ENCODE peak calls at places on chromosomes 1 and 21, in ten cellular contexts. Q is brain microvascular endothelial cell, D is K562, E is astrocyte, T is small intestine, V is left lung, H is tibial artery, R is IMR-90, B is tibial nerve, K is HCT116. M is an unnamed sample.

GRCh38 chr1:234222561-234223280 is 150.5 kb upstream of the COA6 start:
- DNase-seq in T (no peak), R (no peak), K (no peak), V (no peak), D (no peak), Q (no peak), B (no peak), E (no peak), H (no peak), M (no peak)

GRCh38 chr21:32174819-32175218 is 104.0 kb downstream of the MIS18A start:
- DNase-seq in D (no peak), B (no peak), H (no peak), T (no peak), E (no peak), Q (no peak), K (no peak), R (no peak), V (no peak), M (no peak)

GRCh38 chr1:8276173-8276914 is 41.6 kb upstream of the SLC45A1 start:
- DNase-seq in V (no peak), B (no peak), K (no peak), D (no peak), H (no peak), T (no peak), Q (no peak), E (no peak), R (no peak), M (peak; percentile 35)

GRCh38 chr1:24948072-24948827 is 18.2 kb upstream of the RUNX3 start:
- DNase-seq in H (no peak), B (no peak), Q (no peak), K (no peak), T (no peak), D (no peak), R (no peak), V (no peak), E (no peak), M (no peak)

GRCh38 chr1:233868461-233868860 is 36.0 kb upstream of the SLC35F3 start:
- DNase-seq in R (no peak), B (no peak), T (no peak), H (no peak), E (peak; percentile 83), V (no peak), K (no peak), D (no peak), Q (no peak), M (no peak)

GRCh38 chr21:43600642-43601397 is 58.5 kb downstream of the HSF2BP start:
- DNase-seq in D (no peak), T (no peak), B (no peak), K (no peak), R (peak; percentile 95), E (peak; percentile 98), H (no peak), V (no peak), Q (peak; percentile 93), M (peak; percentile 79)

GRCh38 chr1:65531972-65532570 is 111.6 kb downstream of the LEPR start:
- DNase-seq in H (no peak), R (no peak), T (no peak), Q (no peak), B (no peak), K (no peak), V (no peak), E (no peak), D (no peak), M (no peak)

GRCh38 chr21:44010429-44010828 is 1.7 kb upstream of the TRAPPC10 start:
- DNase-seq in B (no peak), Q (peak; percentile 13), D (peak; percentile 43), H (no peak), V (no peak), T (no peak), K (no peak), E (no peak), R (no peak), M (peak; percentile 86)

GRCh38 chr1:150545486-150546032 is 3.6 kb upstream of the ADAMTSL4 start:
- DNase-seq in B (no peak), E (no peak), K (no peak), T (no peak), V (no peak), D (peak; percentile 77), Q (no peak), R (no peak), H (no peak), M (no peak)

GRCh38 chr1:178052650-178053461 is 41.0 kb upstream of the RASAL2 start:
- DNase-seq in V (no peak), R (peak; percentile 27), Q (no peak), E (peak; percentile 65), H (no peak), B (no peak), K (no peak), T (peak; percentile 61), D (no peak), M (peak; percentile 34)

GRCh38 chr1:85201340-85202091 is 700 bp upstream of the SYDE2 start:
- DNase-seq in H (peak; percentile 79), D (peak; percentile 77), T (peak; percentile 69), V (peak; percentile 71), K (no peak), R (peak; percentile 49), B (peak; percentile 33), E (peak; percentile 44), Q (peak; percentile 51), M (peak; percentile 76)

GRCh38 chr1:85199667-85200366 is 999 bp downstream of the SYDE2 start:
- DNase-seq in R (no peak), Q (no peak), D (no peak), V (no peak), E (no peak), K (no peak), B (no peak), H (no peak), T (peak; percentile 51), M (no peak)

GRCh38 chr1:85200870-85201339 is at the start of gene SYDE2:
- DNase-seq in D (peak; percentile 91), V (peak; percentile 81), K (no peak), Q (peak; percentile 42), R (peak; percentile 58), H (peak; percentile 87), B (peak; percentile 15), E (peak; percentile 48), T (peak; percentile 84), M (peak; percentile 79)

GRCh38 chr1:85198864-85199263 is 2.0 kb downstream of the SYDE2 start:
- DNase-seq in T (peak; percentile 84), H (no peak), K (no peak), Q (no peak), V (no peak), B (no peak), R (no peak), D (no peak), E (no peak), M (no peak)

GRCh38 chr1:85200367-85200869 is 398 bp downstream of the SYDE2 start:
- DNase-seq in H (peak; percentile 70), T (no peak), V (peak; percentile 35), R (no peak), Q (no peak), D (no peak), B (peak; percentile 16), K (no peak), E (no peak), M (peak; percentile 63)
- H3K27ac ChIP-seq in H (peak overlapping the region; percentile 96), T (peak overlapping the region; percentile 97), V (peak overlapping the region; percentile 88), R (peak overlapping the region; percentile 26), Q (no peak overlapping the region), D (peak overlapping the region; percentile 90), B (peak overlapping the region; percentile 98), K (peak overlapping the region; percentile 85), E (no peak overlapping the region), M (no peak overlapping the region)

GRCh38 chr21:23881783-23882182 is 1725.5 kb downstream of the MRPL39 start:
- DNase-seq in R (no peak), V (no peak), T (no peak), H (no peak), K (no peak), E (no peak), D (no peak), Q (no peak), B (no peak), M (no peak)

GRCh38 chr21:23887709-23888303 is 1719.5 kb downstream of the MRPL39 start:
- DNase-seq in Q (no peak), T (peak; percentile 2), V (no peak), K (no peak), R (no peak), B (no peak), D (no peak), H (no peak), E (no peak), M (no peak)

GRCh38 chr21:23890652-23891051 is 1716.6 kb downstream of the MRPL39 start:
- DNase-seq in E (no peak), K (no peak), V (no peak), T (no peak), H (no peak), R (no peak), Q (no peak), B (no peak), D (no peak), M (no peak)

GRCh38 chr21:23886828-23887708 is 1720.2 kb downstream of the MRPL39 start:
- DNase-seq in D (no peak), V (no peak), E (no peak), T (no peak), Q (no peak), R (no peak), K (no peak), H (no peak), B (no peak), M (no peak)
- H3K4me3 ChIP-seq in D (peak overlapping the region; percentile 41), V (no peak overlapping the region), E (no peak overlapping the region), T (no peak overlapping the region), Q (no peak overlapping the region), R (no peak overlapping the region), K (no peak overlapping the region), H (no peak overlapping the region), B (peak overlapping the region; percentile 16), M (no peak overlapping the region)

GRCh38 chr1:205797122-205797521 is 15.9 kb downstream of the SLC41A1 start:
- DNase-seq in V (no peak), T (no peak), K (no peak), E (no peak), R (no peak), D (no peak), Q (no peak), B (no peak), H (no peak), M (no peak)
- H3K36me3 ChIP-seq in V (no peaks in the 10 kb centered on the region), T (no peaks in the 10 kb centered on the region), K (peaks cover 10% of the 10 kb centered on the region), E (peaks cover 14% of the 10 kb centered on the region), R (peaks cover 59% of the 10 kb centered on the region), D (peaks cover 69% of the 10 kb centered on the region), Q (peaks cover 5% of the 10 kb centered on the region), B (peaks cover 92% of the 10 kb centered on the region), H (peaks cover 69% of the 10 kb centered on the region), M (peaks cover 46% of the 10 kb centered on the region)

DNA sequence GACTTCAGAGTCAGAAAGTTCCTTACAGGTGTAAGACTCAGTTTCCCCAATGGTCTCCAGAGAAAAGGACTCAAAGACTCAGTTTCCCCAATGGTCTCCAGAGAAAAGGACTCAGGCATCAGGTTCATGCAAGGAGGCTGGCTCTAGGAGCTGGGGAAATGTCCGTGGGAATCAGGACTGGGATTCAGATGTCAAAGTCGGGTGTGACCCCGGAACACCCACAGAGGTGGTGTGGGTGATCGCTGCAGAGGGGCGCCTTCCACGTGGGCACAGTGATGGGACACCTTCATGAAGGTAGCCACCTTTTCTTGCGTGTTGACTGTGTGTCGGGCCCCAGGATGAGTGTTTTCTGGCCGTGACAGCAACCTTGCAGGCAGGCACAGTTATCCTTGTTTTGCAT is 340.7 kb downstream of the NPHP4 start:
- DNase-seq in B (no peak), H (no peak), V (no peak), E (no peak), R (no peak), Q (no peak), T (no peak), D (no peak), K (no peak), M (no peak)
- H3K27ac ChIP-seq in B (no peak overlapping the region), H (no peak overlapping the region), V (no peak overlapping the region), E (no peak overlapping the region), R (no peak overlapping the region), Q (no peak overlapping the region), T (no peak overlapping the region), D (no peak overlapping the region), K (no peak overlapping the region), M (no peak overlapping the region)